ENCODE peak calls at places on chromosomes 3 and 15, in nine cellular contexts. D, L, S, F, O, C, Y, I and N are unnamed samples. For H3K4me1, the result is how much of the 10 kb centered on the place peaks cover.

GRCh38 chr3:6449099-6449498 is 411.8 kb upstream of the GRM7 start:
- DNase-seq in C (no peak), Y (no peak), I (no peak), S (no peak), O (no peak), L (no peak), D (no peak), F (no peak), N (no peak)

GRCh38 chr15:94033014-94033682 is 198.2 kb upstream of the MCTP2 start:
- DNase-seq in F (no peak), S (no peak), I (no peak), C (no peak), Y (no peak), L (no peak), O (no peak), D (no peak), N (no peak)

GRCh38 chr3:194283218-194284006 is 67.7 kb downstream of the CPN2 start:
- DNase-seq in I (no peak), F (no peak), D (no peak), O (no peak), S (no peak), Y (no peak), L (no peak), C (no peak), N (peak)

GRCh38 chr3:42527368-42527917 is 25.0 kb downstream of the VIPR1 start:
- DNase-seq in S (no peak), L (no peak), Y (no peak), F (no peak), O (no peak), C (no peak), D (no peak), I (no peak), N (no peak)

GRCh38 chr3:196115678-196116083 is 33.8 kb upstream of the TFRC start:
- DNase-seq in S (no peak), D (no peak), C (no peak), F (no peak), I (no peak), L (no peak), O (no peak), Y (no peak), N (no peak)

GRCh38 chr3:160796813-160797164 is 40.8 kb downstream of the PPM1L start:
- DNase-seq in Y (no peak), S (no peak), L (no peak), D (no peak), F (peak), C (no peak), O (no peak), I (peak), N (no peak)

GRCh38 chr3:50642382-50642781 is 25.4 kb downstream of the MAPKAPK3 start:
- DNase-seq in O (no peak), L (no peak), I (no peak), C (no peak), D (no peak), Y (no peak), F (no peak), S (no peak), N (no peak)

GRCh38 chr3:131224886-131225550 is 156.6 kb upstream of the NUDT16 start:
- DNase-seq in I (no peak), D (no peak), S (no peak), C (no peak), O (no peak), F (no peak), L (peak), Y (no peak), N (no peak)

GRCh38 chr3:94413721-94414106 is 350.9 kb downstream of the NSUN3 start:
- DNase-seq in S (no peak), O (peak), Y (peak), C (no peak), L (peak), F (no peak), D (no peak), I (no peak), N (no peak)

GRCh38 chr15:42508263-42508690 is 12.8 kb downstream of the SNAP23 start:
- DNase-seq in F (no peak), D (no peak), C (no peak), L (peak), O (peak), S (no peak), Y (peak), I (no peak), N (no peak)

GRCh38 chr15:98943609-98944111 is 63.9 kb downstream of the PGPEP1L start:
- DNase-seq in Y (peak), O (no peak), F (no peak), S (no peak), C (no peak), L (peak), D (peak), I (no peak), N (no peak)

GRCh38 chr3:143158549-143158988 is 39.0 kb downstream of the CHST2 start:
- DNase-seq in D (no peak), I (no peak), S (no peak), C (no peak), Y (peak), L (peak), F (no peak), O (no peak), N (no peak)

GRCh38 chr15:85458764-85459163 is 78.4 kb downstream of the AKAP13 start:
- DNase-seq in Y (no peak), S (no peak), I (no peak), D (no peak), L (no peak), O (no peak), C (no peak), F (no peak), N (no peak)

GRCh38 chr3:15300318-15301078 is 31.9 kb downstream of the SH3BP5 start:
- DNase-seq in S (no peak), L (peak), I (no peak), Y (peak), D (no peak), F (no peak), C (no peak), O (no peak), N (no peak)

GRCh38 chr3:59605944-59606534 is 556.2 kb upstream of the CFAP20DC start:
- DNase-seq in Y (no peak), I (no peak), O (no peak), C (no peak), D (no peak), L (no peak), F (no peak), S (no peak), N (no peak)

GRCh38 chr3:96991812-96992211 is 177.4 kb downstream of the EPHA6 start:
- DNase-seq in D (no peak), S (no peak), C (no peak), Y (no peak), L (no peak), O (no peak), F (no peak), I (no peak), N (no peak)

GRCh38 chr3:143222505-143222904 is 102.9 kb downstream of the CHST2 start:
- DNase-seq in I (no peak), F (no peak), S (no peak), D (no peak), L (no peak), Y (no peak), C (no peak), O (no peak), N (no peak)

GRCh38 chr15:61639491-61639890 is 410.4 kb upstream of the RORA start:
- DNase-seq in F (no peak), D (peak), O (peak), C (no peak), L (no peak), Y (no peak), S (no peak), I (no peak), N (no peak)

GRCh38 chr15:101121511-101122090 is 130.2 kb downstream of the CHSY1 start:
- DNase-seq in C (peak), L (peak), F (peak), S (peak), D (peak), I (peak), O (peak), Y (peak), N (peak)

GRCh38 chr3:49723301-49723630 is 485 bp downstream of the GMPPB start:
- DNase-seq in D (peak), O (peak), F (peak), C (peak), I (peak), S (peak), Y (peak), L (peak), N (peak)

GRCh38 chr15:91909111-91909510 is 55.6 kb downstream of the SLCO3A1 start:
- DNase-seq in S (no peak), I (no peak), C (no peak), Y (no peak), L (no peak), F (no peak), O (no peak), D (no peak), N (no peak)

GRCh38 chr15:68232937-68233336 is 3.4 kb upstream of the CLN6 start:
- DNase-seq in D (peak), O (no peak), Y (no peak), F (no peak), S (no peak), L (no peak), C (no peak), I (no peak), N (no peak)

GRCh38 chr3:12158387-12159226 is at the start of gene TIMP4:
- DNase-seq in Y (peak), F (peak), I (peak), S (no peak), O (peak), L (peak), C (peak), D (peak), N (peak)

GRCh38 chr15:70169147-70169546 is 71.4 kb upstream of the TLE3 start:
- DNase-seq in D (no peak), L (no peak), C (no peak), I (no peak), S (no peak), O (no peak), Y (no peak), F (no peak), N (no peak)

GRCh38 chr15:69217381-69217780 is 56.9 kb downstream of the GLCE start:
- DNase-seq in C (no peak), S (no peak), Y (no peak), L (no peak), F (no peak), I (no peak), D (no peak), O (no peak), N (no peak)

GRCh38 chr3:108090066-108090700 is 648 bp downstream of the CD47 start:
- DNase-seq in Y (peak), I (no peak), F (peak), C (peak), D (no peak), S (peak), L (peak), O (peak), N (peak)

GRCh38 chr3:142878901-142879300 is 10.0 kb downstream of the PCOLCE2 start:
- DNase-seq in L (no peak), F (no peak), Y (no peak), S (no peak), O (no peak), C (no peak), D (no peak), I (no peak), N (no peak)

GRCh38 chr15:58229297-58229768 is 91.2 kb downstream of the AQP9 start:
- DNase-seq in L (peak), I (no peak), O (peak), D (no peak), Y (peak), F (no peak), S (no peak), C (peak), N (peak)

GRCh38 chr3:160837394-160837975 is 81.5 kb downstream of the PPM1L start:
- DNase-seq in S (no peak), O (no peak), L (no peak), F (peak), I (no peak), D (no peak), C (no peak), Y (no peak), N (no peak)

GRCh38 chr3:27166888-27167287 is 202.3 kb downstream of the NEK10 start:
- DNase-seq in C (no peak), L (peak), I (no peak), S (no peak), D (no peak), Y (peak), O (peak), F (no peak), N (no peak)

GRCh38 chr15:52078876-52079700 is 33.5 kb downstream of the BCL2L10 start:
- DNase-seq in O (peak), Y (peak), C (peak), I (peak), L (peak), D (peak), S (peak), F (peak), N (peak)

GRCh38 chr15:32818758-32819405 is 101.1 kb downstream of the GREM1 start:
- DNase-seq in O (no peak), I (no peak), Y (peak), C (peak), S (no peak), L (peak), F (no peak), D (no peak), N (no peak)

GRCh38 chr3:82145742-82146141 is 384.3 kb upstream of the GBE1 start:
- DNase-seq in C (no peak), D (no peak), S (no peak), Y (no peak), I (no peak), L (no peak), F (no peak), O (no peak), N (no peak)

GRCh38 chr15:22887157-22887951 is 48.9 kb downstream of the NIPA2 start:
- DNase-seq in D (peak), I (no peak), S (no peak), C (no peak), F (no peak), Y (peak), L (peak), O (no peak), N (no peak)

GRCh38 chr3:170424879-170425278 is 6.2 kb downstream of the CLDN11 start:
- DNase-seq in C (no peak), Y (peak), L (no peak), F (no peak), D (no peak), I (no peak), S (no peak), O (no peak), N (no peak)

GRCh38 chr3:101279162-101279561 is 41.2 kb downstream of the IMPG2 start:
- DNase-seq in O (no peak), Y (no peak), L (peak), D (no peak), C (no peak), F (no peak), I (no peak), S (no peak), N (no peak)

GRCh38 chr3:161343540-161343939 is 27.8 kb downstream of the SPTSSB start:
- DNase-seq in C (no peak), Y (no peak), L (no peak), F (no peak), I (no peak), O (no peak), D (no peak), S (no peak), N (no peak)

GRCh38 chr15:40085225-40085624 is 23.5 kb downstream of the BMF start:
- DNase-seq in S (no peak), F (no peak), C (no peak), Y (peak), I (no peak), O (no peak), L (peak), D (no peak), N (no peak)

GRCh38 chr3:42517143-42517542 is 14.7 kb downstream of the VIPR1 start:
- DNase-seq in O (no peak), L (no peak), F (peak), S (no peak), Y (no peak), C (no peak), D (no peak), I (no peak), N (no peak)

GRCh38 chr3:194212021-194212868 is 76.3 kb downstream of the HES1 start:
- DNase-seq in O (peak), I (no peak), S (no peak), C (peak), L (no peak), F (no peak), Y (no peak), D (no peak), N (no peak)

GRCh38 chr3:147409143-147410121 is at the start of gene ZIC1:
- DNase-seq in D (peak), L (no peak), Y (no peak), S (no peak), I (no peak), O (peak), C (peak), F (no peak), N (peak)
- H3K27ac ChIP-seq in D (peak), L (no peak), Y (no peak), S (no peak), I (no peak), O (no peak), C (no peak), F (no peak), N (peak)

DNA sequence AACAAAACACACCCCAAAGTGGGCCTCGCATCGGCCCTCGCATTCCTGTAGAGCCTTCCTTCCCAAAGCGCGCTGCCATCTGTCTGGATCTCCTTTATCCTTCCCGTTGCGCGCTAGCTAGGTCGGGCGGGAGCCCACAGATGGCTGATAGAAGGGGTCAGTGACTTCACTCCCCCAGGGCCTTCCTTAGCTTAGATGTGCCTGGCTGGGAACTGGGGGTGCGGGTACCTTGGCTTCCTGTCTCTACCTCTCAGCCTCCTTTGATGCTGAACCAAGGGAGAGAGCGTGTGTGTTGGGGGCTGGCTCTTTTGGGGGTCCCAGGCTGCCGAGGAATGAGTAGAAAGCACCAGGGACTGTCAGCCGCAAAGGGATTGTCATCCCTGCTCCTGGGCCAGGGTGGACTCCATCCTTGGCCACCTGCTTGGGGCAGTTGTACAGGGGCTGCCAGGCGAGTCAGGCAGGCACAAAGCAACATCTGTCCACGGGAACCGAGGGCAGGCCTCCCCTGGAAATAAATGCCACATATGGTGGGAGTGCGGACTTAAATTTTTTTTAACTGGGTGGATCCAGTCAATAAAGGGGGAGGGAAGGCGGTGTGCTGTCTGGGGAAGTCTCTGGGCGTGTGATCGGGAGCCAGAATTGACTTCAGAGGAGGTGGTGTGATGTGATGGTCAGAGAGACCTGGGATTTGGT is 1.9 kb downstream of the SMAD3 start:
- DNase-seq in C (peak), S (peak), I (no peak), Y (no peak), D (no peak), F (no peak), O (peak), L (peak), N (peak)
- H3K4me1 ChIP-seq in C (half or more), S (under half), I (under half), Y (under half), D (half or more), F (under half), O (under half), L (under half), N (under half)

DNA sequence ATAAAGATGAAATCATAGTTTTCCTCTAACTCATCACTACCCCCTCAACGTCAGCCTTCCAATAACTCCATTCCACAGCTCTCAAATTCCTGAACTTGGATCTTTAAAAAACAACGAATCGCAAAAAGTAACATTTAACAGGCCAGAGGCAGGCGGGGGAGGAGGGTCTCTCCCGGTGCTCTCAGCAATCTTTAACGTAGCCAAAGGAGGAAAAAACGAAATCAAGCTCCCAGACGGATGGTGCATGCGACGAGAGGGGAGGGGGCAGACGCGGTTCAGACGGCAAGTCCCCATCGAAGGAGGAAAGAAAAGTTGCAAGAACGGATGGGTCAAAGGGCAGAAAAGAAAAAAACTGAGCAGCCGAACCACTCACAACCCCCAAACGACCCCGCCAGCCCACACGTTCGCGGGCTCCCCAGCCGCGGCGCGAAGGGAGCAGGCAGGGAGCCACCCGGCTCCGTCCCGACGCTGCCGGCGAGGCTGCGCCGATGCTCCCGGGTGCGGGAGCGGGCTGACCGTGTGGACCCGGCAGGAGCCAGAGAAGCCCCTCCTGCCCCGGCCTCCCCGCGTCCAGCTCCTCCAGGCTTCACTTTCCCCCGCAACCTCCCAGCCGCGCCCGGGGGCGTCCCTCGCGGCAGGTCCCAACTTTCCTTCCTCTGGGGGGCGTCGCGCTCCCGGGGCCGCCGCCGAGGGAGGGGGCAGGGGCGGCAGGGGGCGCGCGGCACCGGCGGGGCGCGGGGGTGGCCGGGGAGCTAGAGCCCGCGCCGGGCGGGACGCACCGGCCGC is 661 bp downstream of the PEAK1 start:
- DNase-seq in L (peak), F (peak), C (peak), S (no peak), D (peak), I (peak), O (peak), Y (peak), N (peak)
- TF ChIP-seq CTCF in L (no peak), F (no peak), C (peak), S (peak), D (peak), I (no peak), O (peak), Y (peak), N (no peak)

GRCh38 chr3:111593666-111594065 is 1.5 kb downstream of the ZBED2 start:
- DNase-seq in I (no peak), O (no peak), C (no peak), Y (no peak), S (no peak), D (no peak), F (no peak), L (no peak), N (no peak)

GRCh38 chr3:111594781-111595180 is 365 bp downstream of the ZBED2 start:
- DNase-seq in C (no peak), O (no peak), F (no peak), D (no peak), S (no peak), Y (no peak), I (no peak), L (no peak), N (no peak)

GRCh38 chr3:111594205-111594604 is 941 bp downstream of the ZBED2 start:
- DNase-seq in S (no peak), O (no peak), Y (peak), I (no peak), D (no peak), F (no peak), C (no peak), L (peak), N (no peak)

GRCh38 chr3:111596328-111596727 is 1.2 kb upstream of the ZBED2 start:
- DNase-seq in O (no peak), S (no peak), F (no peak), D (no peak), L (peak), C (no peak), Y (no peak), I (no peak), N (no peak)

GRCh38 chr3:111595239-111595638 is at the start of gene ZBED2:
- DNase-seq in Y (no peak), I (no peak), C (no peak), O (no peak), S (no peak), L (no peak), F (no peak), D (no peak), N (no peak)
- H3K27ac ChIP-seq in Y (no peak), I (no peak), C (no peak), O (no peak), S (no peak), L (peak), F (no peak), D (no peak), N (no peak)

DNA sequence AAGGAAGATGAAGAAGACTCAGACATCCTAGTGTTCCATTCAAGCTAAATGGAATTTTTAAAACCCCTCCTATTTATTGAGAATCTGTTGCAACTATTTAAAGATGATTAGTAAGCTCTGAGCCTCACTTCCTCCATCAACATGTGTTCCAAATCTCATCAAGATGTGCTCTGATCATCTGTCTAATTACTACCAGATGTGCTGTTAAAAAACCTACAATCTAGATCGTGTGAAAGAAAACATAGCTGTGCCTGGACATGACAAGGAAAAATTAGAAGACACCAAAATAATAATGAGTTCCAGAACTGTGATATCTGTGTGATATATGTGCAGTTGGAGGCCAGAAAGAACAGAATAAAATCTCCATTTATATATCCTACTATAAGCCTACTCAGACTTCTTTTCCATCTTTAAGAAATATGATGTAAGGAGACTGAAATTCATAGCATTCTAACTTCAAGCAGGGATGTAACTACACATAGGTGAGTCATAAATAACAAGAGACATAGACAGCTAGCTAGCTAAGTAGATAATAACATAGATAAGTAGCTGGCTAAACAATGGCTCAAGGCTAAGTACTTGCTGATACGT is 7.7 kb downstream of the XPC start:
- DNase-seq in D (no peak), Y (peak), O (no peak), C (no peak), S (no peak), L (peak), F (no peak), I (no peak), N (no peak)
- H3K4me1 ChIP-seq in D (under half), Y (under half), O (under half), C (under half), S (under half), L (under half), F (under half), I (under half), N (under half)